ENCODE peak calls at places on chromosomes 3 and 15, in five cellular contexts. F is thoracic aorta, H is EH, T is amniotic stem cell, G is PC-3. M is an unnamed sample.

GRCh38 chr3:147773236-147773635 is 364.1 kb downstream of the ZIC1 start:
- DNase-seq in H (peak), F (no peak), T (no peak), G (no peak), M (no peak)

GRCh38 chr3:194937751-194938358 is 252.2 kb downstream of the FAM43A start:
- DNase-seq in T (no peak), G (no peak), F (no peak), H (no peak), M (no peak)

GRCh38 chr3:52891615-52892081 is 5.7 kb downstream of the STIMATE start:
- DNase-seq in T (no peak), G (no peak), H (peak), F (no peak), M (no peak)

GRCh38 chr3:119778811-119779210 is 3.1 kb upstream of the NR1I2 start:
- DNase-seq in F (no peak), H (no peak), G (no peak), T (no peak), M (no peak)

GRCh38 chr3:7512048-7512447 is 651.1 kb downstream of the GRM7 start:
- DNase-seq in H (no peak), G (no peak), T (no peak), F (no peak), M (no peak)

GRCh38 chr3:111156506-111156905 is 84.9 kb downstream of the NECTIN3 start:
- DNase-seq in T (no peak), G (no peak), F (no peak), H (peak), M (no peak)

GRCh38 chr15:39239562-39239961 is 341.3 kb upstream of the THBS1 start:
- DNase-seq in T (no peak), F (no peak), H (peak), G (peak), M (no peak)

GRCh38 chr3:159029306-159030026 is 227.6 kb downstream of the MFSD1 start:
- DNase-seq in G (no peak), H (no peak), F (no peak), T (no peak), M (peak)

GRCh38 chr15:81002254-81003022 is 1.7 kb downstream of the TLNRD1 start:
- DNase-seq in F (no peak), G (no peak), T (no peak), H (peak), M (peak)

GRCh38 chr3:44355634-44356033 is 17.1 kb downstream of the TCAIM start:
- DNase-seq in G (peak), F (peak), T (peak), H (peak), M (no peak)

GRCh38 chr15:101723161-101723873 is 956 bp downstream of the TARS3 start:
- DNase-seq in H (peak), G (peak), T (no peak), F (no peak), M (peak)

GRCh38 chr3:155861476-155862183 is 7.4 kb upstream of the SLC33A1 start:
- DNase-seq in T (no peak), H (no peak), F (no peak), G (peak), M (no peak)

GRCh38 chr15:58517682-58518525 is 86.1 kb downstream of the LIPC start:
- DNase-seq in T (no peak), F (no peak), H (no peak), G (no peak), M (peak)

GRCh38 chr3:11362600-11362999 is 90.4 kb downstream of the ATG7 start:
- DNase-seq in G (no peak), H (peak), F (no peak), T (no peak), M (no peak)

GRCh38 chr3:36417237-36417636 is 36.9 kb downstream of the STAC start:
- DNase-seq in F (no peak), G (peak), T (no peak), H (no peak), M (no peak)

GRCh38 chr3:52783211-52783555 is 5.8 kb downstream of the ITIH1 start:
- DNase-seq in F (no peak), T (no peak), G (no peak), H (peak), M (no peak)

GRCh38 chr3:53846134-53846850 is at the start of the genes CHDH and IL17RB:
- DNase-seq in T (no peak), G (peak), F (no peak), H (peak), M (peak)

GRCh38 chr15:77489647-77490046 is 69.0 kb downstream of the HMG20A start:
- DNase-seq in F (no peak), T (no peak), G (no peak), H (no peak), M (no peak)

GRCh38 chr15:96553006-96553405 is 222.5 kb downstream of the NR2F2 start:
- DNase-seq in T (no peak), F (no peak), G (no peak), H (peak), M (no peak)

M was measured in GM12865.